ENCODE peak calls at places on chromosome 15, in seven cellular contexts. X is progenitor cell of endocrine pancreas; M is nucleus accumbens; Q is hippocampal formation; R is tibial artery; W is stimulated activated CD8-positive, alpha-beta memory T cell treated with anti-CD3 and anti-CD28 coated beads, Interleukin-4, amount 100 ng/mL, for 48 hours; N is GM04504. U is an unnamed sample.

GRCh38 chr15:75081150-75081549 is 57.8 kb downstream of the PPCDC start:
- DNase-seq in X (no peak), M (no peak), Q (no peak), R (no peak), W (no peak), N (no peak), U (no peak)

GRCh38 chr15:64137226-64137833 is 14.2 kb upstream of the SNX22 start:
- DNase-seq in X (no peak), M (no peak), Q (peak), R (no peak), W (no peak), N (no peak), U (no peak)

GRCh38 chr15:80875568-80875967 is 96.4 kb downstream of the CEMIP start:
- DNase-seq in X (no peak), M (peak), Q (no peak), R (peak), W (no peak), N (no peak), U (no peak)

GRCh38 chr15:96860746-96861145 is 530.2 kb downstream of the NR2F2 start:
- DNase-seq in X (no peak), M (no peak), Q (no peak), R (no peak), W (no peak), N (no peak), U (no peak)

GRCh38 chr15:57370929-57371328 is 5.4 kb upstream of the CGNL1 start:
- DNase-seq in X (no peak), M (no peak), Q (no peak), R (no peak), W (no peak), N (no peak), U (no peak)

GRCh38 chr15:70324001-70324974 is 226.6 kb upstream of the TLE3 start:
- DNase-seq in X (no peak), M (no peak), Q (no peak), R (peak), W (no peak), N (peak), U (peak)

GRCh38 chr15:80906159-80906775 is 83.4 kb downstream of the MESD start:
- DNase-seq in X (no peak), M (no peak), Q (no peak), R (no peak), W (no peak), N (no peak), U (no peak)

GRCh38 chr15:66591322-66591862 is 25.6 kb upstream of the LCTL start:
- DNase-seq in X (no peak), M (no peak), Q (no peak), R (no peak), W (no peak), N (no peak), U (no peak)

GRCh38 chr15:77865701-77866100 is 211.8 kb downstream of the TBC1D2B start:
- DNase-seq in X (no peak), M (no peak), Q (no peak), R (no peak), W (no peak), N (no peak), U (no peak)

GRCh38 chr15:63284379-63284778 is 7.0 kb downstream of the APH1B start:
- DNase-seq in X (no peak), M (no peak), Q (no peak), R (no peak), W (no peak), N (no peak), U (no peak)

GRCh38 chr15:73072894-73073293 is 20.6 kb downstream of the NEO1 start:
- DNase-seq in X (no peak), M (no peak), Q (no peak), R (no peak), W (no peak), N (no peak), U (no peak)

GRCh38 chr15:40755821-40756220 is 767 bp upstream of the RMDN3 start:
- DNase-seq in X (no peak), M (no peak), Q (no peak), R (no peak), W (no peak), N (no peak), U (no peak)

GRCh38 chr15:93658026-93658790 is 569.2 kb upstream of the RGMA start:
- DNase-seq in X (no peak), M (no peak), Q (no peak), R (no peak), W (no peak), N (no peak), U (no peak)

GRCh38 chr15:81160312-81161214 is 26.5 kb downstream of the CFAP161 start:
- DNase-seq in X (no peak), M (no peak), Q (no peak), R (peak), W (no peak), N (peak), U (peak)

GRCh38 chr15:56965614-56966013 is 47.2 kb downstream of the TCF12 start:
- DNase-seq in X (no peak), M (no peak), Q (no peak), R (no peak), W (no peak), N (no peak), U (no peak)

GRCh38 chr15:57726411-57726810 is 19.9 kb downstream of the POLR2M start:
- DNase-seq in X (no peak), M (no peak), Q (no peak), R (no peak), W (no peak), N (no peak), U (no peak)

GRCh38 chr15:88465633-88466219 is 1.5 kb downstream of the MRPL46 start:
- DNase-seq in X (no peak), M (no peak), Q (no peak), R (no peak), W (peak), N (peak), U (no peak)

GRCh38 chr15:68821190-68821897 is 649 bp upstream of the ANP32A start:
- DNase-seq in X (no peak), M (no peak), Q (no peak), R (no peak), W (no peak), N (no peak), U (no peak)

GRCh38 chr15:89829161-89829560 is 14.5 kb upstream of the ANPEP start:
- DNase-seq in X (no peak), M (no peak), Q (no peak), R (no peak), W (no peak), N (no peak), U (no peak)

GRCh38 chr15:25242957-25243799 is 195.6 kb downstream of the UBE3A start:
- DNase-seq in X (no peak), M (no peak), Q (no peak), R (peak), W (peak), N (no peak), U (no peak)

GRCh38 chr15:64991536-64992135 is 1.9 kb upstream of the SPG21 start:
- DNase-seq in X (no peak), M (no peak), Q (no peak), R (no peak), W (no peak), N (no peak), U (no peak)

GRCh38 chr15:51105430-51106016 is 10.8 kb upstream of the TNFAIP8L3 start:
- DNase-seq in X (no peak), M (no peak), Q (no peak), R (no peak), W (no peak), N (no peak), U (no peak)

U was measured in amniotic stem cell.